ENCODE peak calls at places on chromosomes 3 and 15, in four cellular contexts. J is AG20443; I is stimulated activated CD4-positive, alpha-beta T cell treated with anti-CD3 and anti-CD28 coated beads, Interleukin-1b, Interleukin-23, amount 100 ng/mL, for 48 hours; F is NCI-H1105. E is an unnamed sample.
A peak's percentile ranks its signal among the peaks of the same experiment; 100 is the strongest.

GRCh38 chr3:147398841-147399534 is 7.4 kb downstream of the ZIC4 start:
- DNase-seq in J (no peak), I (no peak), F (no peak), E (no peak)

GRCh38 chr3:129723558-129724324 is 117.3 kb upstream of the PLXND1 start:
- DNase-seq in J (peak; percentile 83), I (no peak), F (no peak), E (no peak)

GRCh38 chr3:52873433-52874159 is 23.8 kb downstream of the STIMATE start:
- DNase-seq in J (no peak), I (no peak), F (no peak), E (no peak)

GRCh38 chr3:64444619-64445317 is 219.5 kb upstream of the PRICKLE2 start:
- DNase-seq in J (peak; percentile 11), I (no peak), F (no peak), E (no peak)

GRCh38 chr15:90823455-90823974 is 44.9 kb upstream of the FURIN start:
- DNase-seq in J (no peak), I (no peak), F (no peak), E (no peak)

GRCh38 chr3:63995056-63995576 is 28.2 kb downstream of the PSMD6 start:
- DNase-seq in J (no peak), I (no peak), F (no peak), E (no peak)

GRCh38 chr15:63014578-63014977 is 28.0 kb upstream of the TPM1 start:
- DNase-seq in J (no peak), I (no peak), F (no peak), E (no peak)

GRCh38 chr3:26590919-26591318 is 31.7 kb upstream of the LRRC3B start:
- DNase-seq in J (no peak), I (no peak), F (no peak), E (no peak)

GRCh38 chr3:72355168-72355567 is 493.1 kb downstream of the SHQ1 start:
- DNase-seq in J (no peak), I (no peak), F (no peak), E (no peak)

GRCh38 chr3:106114220-106114619 is 245.4 kb upstream of the CBLB start:
- DNase-seq in J (no peak), I (no peak), F (no peak), E (no peak)

GRCh38 chr3:20772869-20773268 is 586.9 kb upstream of the SGO1 start:
- DNase-seq in J (no peak), I (no peak), F (peak; percentile 44), E (no peak)

GRCh38 chr3:52118156-52118875 is 35.9 kb downstream of the POC1A start:
- DNase-seq in J (no peak), I (no peak), F (no peak), E (no peak)

GRCh38 chr3:195873971-195874370 is 34.4 kb downstream of the TNK2 start:
- DNase-seq in J (no peak), I (no peak), F (no peak), E (no peak)

GRCh38 chr3:149299938-149300791 is 33.3 kb downstream of the TM4SF18 start:
- DNase-seq in J (peak; percentile 78), I (no peak), F (peak; percentile 27), E (peak; percentile 32)

GRCh38 chr3:85270488-85270887 is 311.7 kb downstream of the CADM2 start:
- DNase-seq in J (no peak), I (no peak), F (no peak), E (no peak)

GRCh38 chr15:38683382-38684242 is 119.0 kb upstream of the RASGRP1 start:
- DNase-seq in J (peak; percentile 67), I (peak; percentile 72), F (peak; percentile 10), E (peak; percentile 59)

GRCh38 chr15:88605507-88606436 is 15.4 kb upstream of the AEN start:
- DNase-seq in J (peak; percentile 72), I (peak; percentile 50), F (no peak), E (peak; percentile 27)

GRCh38 chr15:67741313-67741712 is 84.0 kb upstream of the SKOR1 start:
- DNase-seq in J (no peak), I (no peak), F (no peak), E (no peak)

GRCh38 chr3:100902572-100902971 is 90.6 kb downstream of the ABI3BP start:
- DNase-seq in J (peak; percentile 84), I (no peak), F (no peak), E (no peak)

GRCh38 chr3:46676601-46677071 is 16.8 kb downstream of the ALS2CL start:
- DNase-seq in J (no peak), I (no peak), F (no peak), E (no peak)

E was measured in T-helper 2 cell treated with Interferon-gamma antibody and Interleukin-4, amounts not matched to agents 5 μg/mL and 100 μg/mL, for 36 hours.